ENCODE peak calls at places on chromosomes 7 and 10, in five cellular contexts. K is K562, R is HepG2, Z is SK-N-SH, U is A549. I is an unnamed sample.

GRCh38 chr7:46786221-46786951 is 795.5 kb downstream of the TNS3 start:
- DNase-seq in K (no peak), Z (no peak), R (no peak), U (peak; percentile 33), I (peak; percentile 43)

GRCh38 chr7:36315309-36315948 is 74.2 kb upstream of the ANLN start:
- DNase-seq in K (no peak), R (no peak), Z (no peak), U (peak; percentile 14), I (no peak)

GRCh38 chr10:79437111-79437814 is 8.2 kb downstream of the ZCCHC24 start:
- DNase-seq in U (no peak), K (no peak), R (no peak), Z (no peak), I (peak; percentile 47)

GRCh38 chr7:137694405-137694804 is 152.4 kb downstream of the DGKI start:
- DNase-seq in U (no peak), R (no peak), Z (no peak), K (no peak), I (peak; percentile 17)

GRCh38 chr10:23199768-23200511 is 7.8 kb downstream of the PTF1A start:
- DNase-seq in R (no peak), K (no peak), Z (no peak), U (no peak), I (no peak)

GRCh38 chr10:122863796-122864592 is 15.4 kb downstream of the FAM24B start:
- DNase-seq in K (no peak), U (no peak), R (no peak), Z (no peak), I (no peak)

GRCh38 chr7:6443372-6443941 is 4.3 kb downstream of the DAGLB start:
- DNase-seq in U (peak; percentile 83), K (no peak), Z (no peak), R (peak; percentile 18), I (peak; percentile 96)

GRCh38 chr7:77877800-77878199 is 79.2 kb downstream of the PHTF2 start:
- DNase-seq in U (no peak), Z (no peak), K (no peak), R (no peak), I (peak; percentile 70)

GRCh38 chr7:47669178-47669878 is 87.4 kb upstream of the TNS3 start:
- DNase-seq in R (peak; percentile 37), Z (no peak), K (peak; percentile 12), U (peak; percentile 61), I (peak; percentile 96)

GRCh38 chr7:92178928-92179373 is at the start of gene LRRD1:
- DNase-seq in Z (peak; percentile 95), U (peak; percentile 90), R (peak; percentile 83), K (peak; percentile 70), I (peak; percentile 73)

GRCh38 chr10:34219860-34220518 is 595.1 kb downstream of the PARD3 start:
- DNase-seq in K (no peak), R (no peak), Z (no peak), U (no peak), I (no peak)

GRCh38 chr7:75889826-75890225 is 11.0 kb downstream of the RHBDD2 start:
- DNase-seq in R (no peak), K (peak; percentile 39), U (no peak), Z (no peak), I (peak; percentile 27)

GRCh38 chr7:39712746-39713145 is 89.4 kb downstream of the RALA start:
- DNase-seq in Z (no peak), R (no peak), U (no peak), K (no peak), I (no peak)

GRCh38 chr10:129193148-129193547 is 273.9 kb upstream of the MGMT start:
- DNase-seq in U (no peak), Z (no peak), R (no peak), K (no peak), I (no peak)

GRCh38 chr10:69645296-69645665 is 15.2 kb downstream of the FAM241B start:
- DNase-seq in Z (no peak), U (no peak), R (no peak), K (no peak), I (no peak)

GRCh38 chr7:116339564-116339963 is 129.2 kb downstream of the TES start:
- DNase-seq in Z (no peak), K (peak; percentile 38), R (peak; percentile 33), U (no peak), I (peak; percentile 45)

GRCh38 chr10:84296071-84296981 is 32.1 kb upstream of the CCSER2 start:
- DNase-seq in U (no peak), K (no peak), R (no peak), Z (no peak), I (peak; percentile 98)

GRCh38 chr10:97445722-97446639 is at the start of the genes EXOSC1 and ZDHHC16:
- DNase-seq in R (peak; percentile 97), Z (peak; percentile 98), U (peak; percentile 96), K (peak; percentile 94), I (peak; percentile 97)
- TF ChIP-seq CTCF in R (peak; percentile 42), Z (peak; percentile 30), U (no peak), K (peak; percentile 23), I (peak; percentile 20)

GRCh38 chr10:47165168-47165710 is 134.8 kb upstream of the GDF10 start:
- DNase-seq in U (no peak), R (no peak), Z (no peak), K (no peak), I (no peak)

GRCh38 chr10:47166405-47166777 is 133.6 kb upstream of the GDF10 start:
- DNase-seq in R (no peak), Z (no peak), K (no peak), U (no peak), I (no peak)

GRCh38 chr10:47164126-47164799 is 135.7 kb upstream of the GDF10 start:
- DNase-seq in K (no peak), Z (no peak), R (no peak), U (no peak), I (peak; percentile 91)

GRCh38 chr10:47165711-47166404 is 134.1 kb upstream of the GDF10 start:
- DNase-seq in R (no peak), Z (no peak), U (no peak), K (no peak), I (peak; percentile 80)

GRCh38 chr10:47164800-47165128 is 135.2 kb upstream of the GDF10 start:
- DNase-seq in R (no peak), Z (no peak), U (no peak), K (no peak), I (peak; percentile 28)
- TF ChIP-seq USF2 in R (no peak), Z (no peak), U (no peak), K (no peak), I (no peak)

GRCh38 chr7:8125680-8126444 is 136.1 kb downstream of the ICA1 start:
- DNase-seq in K (no peak), Z (no peak), R (no peak), U (no peak), I (no peak)
- TF ChIP-seq CTCF in K (no peak), Z (no peak), R (no peak), U (no peak), I (no peak)

GRCh38 chr7:155298834-155299538 is 1.3 kb downstream of the INSIG1 start:
- DNase-seq in R (no peak), U (peak; percentile 93), Z (peak; percentile 97), K (peak; percentile 93), I (peak; percentile 98)

GRCh38 chr7:155299539-155300202 is 2.0 kb downstream of the INSIG1 start:
- DNase-seq in K (peak; percentile 32), Z (no peak), R (no peak), U (no peak), I (no peak)

GRCh38 chr7:155297517-155298287 is at the start of gene INSIG1:
- DNase-seq in R (no peak), K (peak; percentile 97), U (peak; percentile 95), Z (peak; percentile 100), I (peak; percentile 92)

GRCh38 chr7:155296788-155297516 is 726 bp upstream of the INSIG1 start:
- DNase-seq in R (no peak), U (peak; percentile 46), K (peak; percentile 86), Z (no peak), I (peak; percentile 81)

DNA sequence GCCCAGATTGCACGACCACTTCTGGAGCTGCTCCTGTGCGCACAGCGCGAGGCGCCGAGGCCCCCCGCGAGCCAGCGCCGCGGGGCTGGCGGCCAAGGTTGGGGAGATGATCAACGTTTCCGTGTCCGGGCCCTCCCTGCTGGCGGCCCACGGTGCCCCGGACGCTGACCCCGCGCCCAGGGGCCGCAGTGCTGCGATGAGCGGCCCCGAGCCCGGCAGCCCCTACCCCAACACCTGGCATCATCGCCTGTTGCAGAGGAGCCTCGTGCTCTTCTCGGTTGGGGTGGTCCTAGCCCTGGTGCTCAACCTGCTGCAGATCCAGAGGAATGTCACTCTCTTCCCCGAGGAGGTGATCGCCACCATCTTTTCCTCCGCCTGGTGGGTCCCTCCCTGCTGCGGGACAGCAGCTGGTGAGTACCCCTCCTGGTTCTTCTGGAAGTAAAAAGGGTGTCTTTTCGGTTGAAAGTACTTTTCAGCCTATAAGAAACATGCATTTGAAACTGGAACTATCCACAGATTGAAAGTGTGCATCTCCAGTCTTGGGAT is 683 bp downstream of the INSIG1 start:
- DNase-seq in U (no peak), R (no peak), Z (peak; percentile 57), K (peak; percentile 44), I (no peak)
- TF ChIP-seq USF2 in U (no peak), R (no peak), Z (no peak), K (no peak), I (no peak)

GRCh38 chr7:158413962-158414961 is 173.4 kb downstream of the PTPRN2 start:
- DNase-seq in K (peak; percentile 25), Z (no peak), U (peak; percentile 21), R (no peak), I (no peak)
- TF ChIP-seq CTCF in K (peak; percentile 29), Z (no peak), U (no peak), R (no peak), I (no peak)

GRCh38 chr10:62594093-62594520 is 210.4 kb upstream of the ADO start:
- DNase-seq in K (peak; percentile 73), Z (peak; percentile 60), U (peak; percentile 58), R (peak; percentile 27), I (peak; percentile 56)
- TF ChIP-seq USF2 in K (no peak), Z (no peak), U (no peak), R (no peak), I (no peak)

GRCh38 chr7:4286281-4286680 is 395.8 kb upstream of the FOXK1 start:
- DNase-seq in Z (no peak), U (no peak), R (no peak), K (no peak), I (no peak)
- TF ChIP-seq CTCF in Z (no peak), U (no peak), R (no peak), K (no peak), I (no peak)

DNA sequence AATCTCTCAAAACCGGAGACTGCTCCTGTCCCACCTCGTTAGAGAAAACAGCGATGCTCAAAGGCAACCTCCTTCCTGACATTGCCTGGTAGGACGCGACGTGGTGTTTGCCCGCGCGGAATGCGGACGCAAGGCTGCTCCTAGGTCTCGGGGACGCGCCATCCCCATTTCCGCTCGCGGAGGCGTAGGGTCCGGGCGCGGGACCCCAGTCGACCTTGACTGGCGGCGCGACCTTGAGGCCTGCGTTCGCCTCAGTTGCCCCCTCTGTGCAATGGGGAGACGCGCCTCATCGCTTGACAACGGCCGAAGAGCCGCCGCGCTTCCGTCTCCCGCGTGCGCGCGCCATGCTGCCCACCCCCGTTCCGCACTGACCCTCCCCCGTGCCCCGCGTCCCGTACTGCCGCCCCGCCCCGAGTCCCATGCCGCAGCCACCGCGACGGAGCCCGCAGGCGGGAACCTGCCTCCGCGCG is 412 bp upstream of the PPIA start:
- DNase-seq in Z (no peak), K (no peak), U (no peak), R (peak; percentile 53), I (peak; percentile 36)
- TF ChIP-seq USF2 in Z (no peak), K (no peak), U (no peak), R (no peak), I (no peak)